ENCODE peak calls at places on chromosomes 11 and 22, in eight cellular contexts. A, M, P, J, K, S, V and R are unnamed samples.

GRCh38 chr22:22937894-22938480 is 50.4 kb downstream of the IGLL5 start:
- DNase-seq in V (no peak), K (no peak), J (no peak), M (no peak), P (no peak), S (no peak), A (no peak), R (no peak)

GRCh38 chr11:92667446-92668165 is 301.8 kb upstream of the MTNR1B start:
- DNase-seq in S (no peak), K (no peak), A (no peak), M (no peak), J (no peak), V (no peak), P (no peak), R (no peak)

GRCh38 chr11:131609317-131609716 is 238.9 kb downstream of the NTM start:
- DNase-seq in V (peak), K (no peak), A (peak), J (no peak), P (no peak), S (no peak), M (peak), R (no peak)

GRCh38 chr11:87712802-87713202 is 462.4 kb downstream of the RAB38 start:
- DNase-seq in K (no peak), J (no peak), A (peak), M (no peak), P (no peak), V (no peak), S (no peak), R (no peak)

GRCh38 chr11:121334973-121335711 is 42.6 kb downstream of the SC5D start:
- DNase-seq in S (no peak), A (no peak), P (no peak), M (no peak), K (no peak), J (no peak), V (peak), R (no peak)

GRCh38 chr22:26853495-26853894 is 196.1 kb downstream of the MIAT start:
- DNase-seq in S (no peak), K (no peak), M (no peak), P (no peak), A (no peak), J (no peak), V (no peak), R (no peak)

GRCh38 chr11:89477175-89477574 is 14.0 kb downstream of the NOX4 start:
- DNase-seq in S (no peak), V (no peak), P (no peak), A (no peak), K (no peak), J (no peak), M (no peak), R (no peak)

GRCh38 chr11:57311109-57311936 is 13.4 kb downstream of the TNKS1BP1 start:
- DNase-seq in M (peak), K (no peak), P (peak), J (peak), V (peak), S (peak), A (peak), R (peak)

GRCh38 chr11:7657306-7658025 is 15.8 kb downstream of the CYB5R2 start:
- DNase-seq in A (peak), P (peak), J (peak), V (peak), K (peak), M (peak), S (peak), R (peak)

GRCh38 chr11:78548911-78549572 is 25.6 kb downstream of the NARS2 start:
- DNase-seq in P (no peak), J (no peak), M (no peak), K (no peak), S (no peak), V (no peak), A (no peak), R (no peak)

GRCh38 chr11:35111171-35112055 is 27.6 kb upstream of the CD44 start:
- DNase-seq in M (no peak), P (no peak), K (no peak), J (no peak), S (no peak), V (peak), A (peak), R (peak)

GRCh38 chr22:20429254-20430100 is 8.1 kb downstream of the SCARF2 start:
- DNase-seq in S (no peak), V (no peak), K (peak), P (no peak), M (no peak), J (no peak), A (no peak), R (no peak)

GRCh38 chr11:2539761-2540520 is 95.1 kb downstream of the KCNQ1 start:
- DNase-seq in V (no peak), P (no peak), A (no peak), J (no peak), K (no peak), M (no peak), S (no peak), R (no peak)

GRCh38 chr22:42067706-42068350 is 2.8 kb downstream of the NAGA start:
- DNase-seq in A (no peak), S (no peak), K (no peak), M (no peak), P (no peak), V (no peak), J (no peak), R (no peak)

GRCh38 chr11:19557185-19557584 is 155.5 kb upstream of the NAV2 start:
- DNase-seq in M (no peak), K (no peak), V (no peak), J (no peak), A (no peak), P (no peak), S (no peak), R (no peak)

GRCh38 chr22:40637181-40638150 is 947 bp upstream of the MRTFA start:
- DNase-seq in V (no peak), M (peak), J (no peak), A (no peak), P (no peak), S (peak), K (peak), R (no peak)

GRCh38 chr11:19962795-19963163 is 197.5 kb downstream of the DBX1 start:
- DNase-seq in P (no peak), V (peak), K (no peak), A (no peak), M (no peak), J (no peak), S (no peak), R (no peak)

GRCh38 chr11:66818231-66818955 is 24.8 kb upstream of the RCE1 start:
- DNase-seq in P (no peak), S (no peak), K (no peak), V (no peak), J (no peak), M (no peak), A (no peak), R (no peak)

GRCh38 chr22:49553076-49553475 is 274.6 kb downstream of the BRD1 start:
- DNase-seq in P (no peak), S (no peak), M (no peak), K (no peak), J (no peak), A (no peak), V (no peak), R (no peak)

GRCh38 chr11:75625970-75626691 is 42.7 kb downstream of the MAP6 start:
- DNase-seq in S (no peak), P (no peak), J (no peak), K (no peak), V (peak), A (peak), M (peak), R (no peak)

GRCh38 chr11:35682230-35683195 is 19.9 kb downstream of the TRIM44 start:
- DNase-seq in P (no peak), V (peak), S (peak), M (no peak), J (no peak), K (no peak), A (no peak), R (no peak)

GRCh38 chr11:118068206-118068944 is 8.5 kb upstream of the TMPRSS4 start:
- DNase-seq in M (no peak), P (no peak), K (no peak), A (no peak), J (no peak), S (no peak), V (no peak), R (no peak)

GRCh38 chr22:17381237-17381913 is 12.1 kb downstream of the CECR2 start:
- DNase-seq in S (no peak), P (peak), V (no peak), A (no peak), K (no peak), M (no peak), J (no peak), R (peak)

GRCh38 chr11:29005401-29005980 is 897.3 kb downstream of the METTL15 start:
- DNase-seq in J (no peak), K (no peak), P (no peak), M (no peak), A (no peak), S (no peak), V (no peak), R (peak)

GRCh38 chr22:48717883-48718817 is 1109.5 kb downstream of the BRD1 start:
- DNase-seq in S (no peak), M (no peak), J (no peak), K (no peak), A (no peak), P (no peak), V (no peak), R (no peak)